ENCODE peak calls at places on chromosomes 13 and 19, in eight cellular contexts. Q is activated CD8-positive, alpha-beta memory T cell treated with anti-CD3 and anti-CD28 coated beads for 4 hours; W is neural crest cell; C is CD4-positive, CD25-positive, alpha-beta regulatory T cell; T is dermis blood vessel endothelial cell; D is HS-5; L is EL; V is SHP77. A is an unnamed sample.

GRCh38 chr13:40031031-40031430 is 375.6 kb downstream of the COG6 start:
- DNase-seq in Q (no peak), W (no peak), C (no peak), T (peak; percentile 67), D (peak; percentile 31), L (peak; percentile 80), V (no peak), A (no peak)

GRCh38 chr19:53101518-53101917 is 1.7 kb downstream of the ZNF160 start:
- DNase-seq in Q (no peak), W (no peak), C (no peak), T (peak; percentile 28), D (no peak), L (peak; percentile 48), V (no peak), A (no peak)

GRCh38 chr13:30341815-30342570 is 34.6 kb upstream of the KATNAL1 start:
- DNase-seq in Q (no peak), W (no peak), C (no peak), T (peak; percentile 66), D (peak; percentile 46), L (peak; percentile 93), V (no peak), A (no peak)

GRCh38 chr19:16660763-16661479 is at the start of gene TMEM38A:
- DNase-seq in Q (no peak), W (peak; percentile 8), C (peak; percentile 22), T (peak; percentile 6), D (no peak), L (peak; percentile 36), V (peak; percentile 66), A (peak; percentile 27)

GRCh38 chr13:98462946-98463345 is 114.0 kb downstream of the STK24 start:
- DNase-seq in Q (no peak), W (no peak), C (no peak), T (no peak), D (no peak), L (no peak), V (no peak), A (no peak)

GRCh38 chr19:57708641-57709354 is at the start of gene ZNF154:
- DNase-seq in Q (peak; percentile 32), W (peak; percentile 58), C (peak; percentile 43), T (peak; percentile 60), D (no peak), L (no peak), V (no peak), A (peak; percentile 12)

GRCh38 chr13:113559901-113560644 is 24.5 kb upstream of the TFDP1 start:
- DNase-seq in Q (no peak), W (no peak), C (no peak), T (no peak), D (no peak), L (no peak), V (no peak), A (no peak)

GRCh38 chr13:76722782-76723181 is 163.4 kb downstream of the KCTD12 start:
- DNase-seq in Q (no peak), W (no peak), C (no peak), T (no peak), D (no peak), L (no peak), V (no peak), A (no peak)

GRCh38 chr19:6753178-6754031 is 13.8 kb downstream of the SH2D3A start:
- DNase-seq in Q (peak; percentile 61), W (peak; percentile 63), C (peak; percentile 77), T (peak; percentile 74), D (no peak), L (peak; percentile 77), V (no peak), A (peak; percentile 58)

GRCh38 chr19:16588089-16588823 is 16.0 kb upstream of the SLC35E1 start:
- DNase-seq in Q (no peak), W (no peak), C (peak; percentile 78), T (peak; percentile 73), D (no peak), L (no peak), V (peak; percentile 93), A (peak; percentile 58)

GRCh38 chr19:36772341-36773222 is at the start of gene ZNF850:
- DNase-seq in Q (peak; percentile 89), W (peak; percentile 89), C (peak; percentile 96), T (peak; percentile 97), D (no peak), L (peak; percentile 92), V (peak; percentile 88), A (peak; percentile 94)

GRCh38 chr19:51168571-51169282 is 26.6 kb downstream of the SIGLEC7 start:
- DNase-seq in Q (no peak), W (no peak), C (no peak), T (no peak), D (no peak), L (no peak), V (no peak), A (no peak)

A was measured in CD4-positive, alpha-beta T cell.